ENCODE peak calls at places on chromosomes 16 and 17, in nine cellular contexts. P is kidney tubule cell; Y is A549; O is CD4-positive, alpha-beta memory T cell; R is HTR-8/SVneo; F is HL-60; J is GM12865; L is sigmoid colon; Z is amniotic stem cell. K is an unnamed sample.

GRCh38 chr17:34400301-34400931 is 37.4 kb upstream of the CCL1 start:
- DNase-seq in P (no peak), Y (no peak), O (no peak), R (no peak), F (no peak), J (no peak), L (no peak), Z (no peak), K (no peak)

GRCh38 chr17:49521521-49522185 is 26.6 kb downstream of the NGFR start:
- DNase-seq in P (no peak), Y (no peak), O (no peak), R (no peak), F (no peak), J (no peak), L (no peak), Z (no peak), K (no peak)

GRCh38 chr16:66620419-66620775 is 15.9 kb downstream of the CMTM3 start:
- DNase-seq in P (no peak), Y (no peak), O (no peak), R (no peak), F (no peak), J (no peak), L (no peak), Z (no peak), K (no peak)

GRCh38 chr17:1413281-1413791 is 13.3 kb upstream of the YWHAE start:
- DNase-seq in P (peak; percentile 92), Y (no peak), O (no peak), R (peak; percentile 65), F (no peak), J (peak; percentile 20), L (no peak), Z (peak; percentile 36), K (no peak)

GRCh38 chr16:46789499-46790414 is 41.2 kb downstream of the C16orf87 start:
- DNase-seq in P (peak; percentile 60), Y (peak; percentile 54), O (peak; percentile 78), R (peak; percentile 9), F (peak; percentile 57), J (peak; percentile 93), L (peak; percentile 82), Z (peak; percentile 9), K (peak; percentile 34)

GRCh38 chr17:74211141-74211928 is 2.0 kb upstream of the TTYH2 start:
- DNase-seq in P (no peak), Y (no peak), O (peak; percentile 44), R (no peak), F (no peak), J (peak; percentile 36), L (no peak), Z (no peak), K (no peak)

GRCh38 chr17:35449371-35449931 is 885 bp upstream of the SLFN13 start:
- DNase-seq in P (peak; percentile 28), Y (no peak), O (no peak), R (no peak), F (no peak), J (peak; percentile 62), L (peak; percentile 80), Z (no peak), K (no peak)

GRCh38 chr16:4414187-4414909 is 2.0 kb downstream of the CORO7 start:
- DNase-seq in P (no peak), Y (no peak), O (peak; percentile 97), R (no peak), F (no peak), J (peak; percentile 98), L (no peak), Z (no peak), K (no peak)

GRCh38 chr17:21190078-21190477 is 23.9 kb downstream of the TMEM11 start:
- DNase-seq in P (no peak), Y (no peak), O (no peak), R (no peak), F (no peak), J (no peak), L (no peak), Z (no peak), K (no peak)

GRCh38 chr16:9261376-9261775 is 169.9 kb downstream of the HAPSTR1 start:
- DNase-seq in P (no peak), Y (no peak), O (no peak), R (no peak), F (no peak), J (no peak), L (no peak), Z (no peak), K (no peak)

GRCh38 chr16:20928774-20929411 is 28.3 kb downstream of the LYRM1 start:
- DNase-seq in P (no peak), Y (no peak), O (no peak), R (no peak), F (no peak), J (peak; percentile 35), L (no peak), Z (no peak), K (no peak)

GRCh38 chr17:71470062-71470461 is 650.8 kb upstream of the SOX9 start:
- DNase-seq in P (no peak), Y (no peak), O (no peak), R (no peak), F (no peak), J (no peak), L (no peak), Z (no peak), K (no peak)

GRCh38 chr16:88331989-88332920 is 50.5 kb upstream of the ZNF469 start:
- DNase-seq in P (peak; percentile 98), Y (peak; percentile 95), O (no peak), R (peak; percentile 91), F (no peak), J (no peak), L (peak; percentile 87), Z (peak; percentile 98), K (no peak)

GRCh38 chr17:60971515-60972369 is 294.1 kb downstream of the BCAS3 start:
- DNase-seq in P (peak; percentile 54), Y (peak; percentile 37), O (no peak), R (peak; percentile 66), F (no peak), J (peak; percentile 67), L (no peak), Z (peak; percentile 43), K (no peak)

GRCh38 chr17:4998027-4998665 is 396 bp downstream of the KIF1C start:
- DNase-seq in P (no peak), Y (peak; percentile 36), O (no peak), R (no peak), F (no peak), J (no peak), L (peak; percentile 83), Z (no peak), K (peak; percentile 63)

GRCh38 chr17:62062313-62062712 is 2.8 kb downstream of the MED13 start:
- DNase-seq in P (no peak), Y (no peak), O (no peak), R (no peak), F (no peak), J (no peak), L (no peak), Z (no peak), K (no peak)

GRCh38 chr17:16005641-16006040 is 6.0 kb downstream of the TTC19 start:
- DNase-seq in P (no peak), Y (no peak), O (no peak), R (no peak), F (no peak), J (no peak), L (no peak), Z (no peak), K (no peak)

GRCh38 chr17:21362331-21362931 is 13.7 kb upstream of the KCNJ12 start:
- DNase-seq in P (no peak), Y (no peak), O (no peak), R (no peak), F (no peak), J (no peak), L (no peak), Z (no peak), K (no peak)

GRCh38 chr17:63040816-63041215 is 74.8 kb downstream of the TANC2 start:
- DNase-seq in P (no peak), Y (no peak), O (no peak), R (no peak), F (no peak), J (no peak), L (no peak), Z (no peak), K (no peak)

GRCh38 chr16:3161235-3162018 is 26.6 kb upstream of the OR1F1 start:
- DNase-seq in P (peak; percentile 58), Y (peak; percentile 59), O (no peak), R (no peak), F (no peak), J (no peak), L (peak; percentile 53), Z (no peak), K (no peak)

GRCh38 chr17:32870027-32870670 is 6.8 kb downstream of the MYO1D start:
- DNase-seq in P (no peak), Y (no peak), O (no peak), R (no peak), F (no peak), J (no peak), L (no peak), Z (no peak), K (no peak)

GRCh38 chr17:63571632-63572310 is 21.5 kb downstream of the DCAF7 start:
- DNase-seq in P (peak; percentile 52), Y (no peak), O (no peak), R (peak; percentile 30), F (peak; percentile 74), J (no peak), L (no peak), Z (peak; percentile 15), K (no peak)

GRCh38 chr16:12426122-12426521 is 377.6 kb downstream of the CPPED1 start:
- DNase-seq in P (peak; percentile 39), Y (no peak), O (no peak), R (no peak), F (no peak), J (no peak), L (no peak), Z (no peak), K (no peak)

GRCh38 chr16:57592591-57593003 is 35.8 kb upstream of the ADGRG1 start:
- DNase-seq in P (no peak), Y (no peak), O (peak; percentile 83), R (no peak), F (peak; percentile 35), J (peak; percentile 64), L (no peak), Z (no peak), K (no peak)